ENCODE peak calls at places on chromosome 5, in five cellular contexts. J is esophagus squamous epithelium; Y is ovary; E is sigmoid colon; H is CD8-positive, alpha-beta memory T cell. D is an unnamed sample. For H3K4me1, the result is how much of the 10 kb centered on the place peaks cover.

GRCh38 chr5:23820764-23821471 is 313.5 kb downstream of the PRDM9 start:
- DNase-seq in J (no peak), Y (no peak), E (no peak), H (no peak), D (no peak)

GRCh38 chr5:59535561-59535960 is 358.0 kb downstream of the PDE4D start:
- DNase-seq in J (no peak), Y (no peak), E (no peak), H (no peak), D (no peak)

GRCh38 chr5:57298985-57299491 is 125.2 kb downstream of the GPBP1 start:
- DNase-seq in J (no peak), Y (no peak), E (no peak), H (peak), D (no peak)

GRCh38 chr5:6765612-6766525 is 52.6 kb downstream of the TENT4A start:
- DNase-seq in J (no peak), Y (peak), E (peak), H (no peak), D (peak)

GRCh38 chr5:8457187-8458037 is 588.5 kb downstream of the MTRR start:
- DNase-seq in J (peak), Y (peak), E (peak), H (peak), D (peak)

GRCh38 chr5:173833200-173833599 is 54.9 kb upstream of the CPEB4 start:
- DNase-seq in J (no peak), Y (no peak), E (no peak), H (no peak), D (no peak)

GRCh38 chr5:17024686-17025180 is 88.6 kb upstream of the MYO10 start:
- DNase-seq in J (no peak), Y (no peak), E (no peak), H (no peak), D (no peak)

GRCh38 chr5:171475551-171476035 is 56.1 kb downstream of the FGF18 start:
- DNase-seq in J (no peak), Y (no peak), E (no peak), H (no peak), D (no peak)

GRCh38 chr5:118888556-118888955 is 99.8 kb downstream of the DTWD2 start:
- DNase-seq in J (no peak), Y (no peak), E (no peak), H (no peak), D (no peak)

GRCh38 chr5:63228154-63228553 is 649.5 kb downstream of the LRRC70 start:
- DNase-seq in J (no peak), Y (no peak), E (no peak), H (no peak), D (no peak)

GRCh38 chr5:72288923-72289322 is 31.1 kb downstream of the MRPS27 start:
- DNase-seq in J (no peak), Y (no peak), E (no peak), H (no peak), D (no peak)

GRCh38 chr5:74851684-74852353 is 14.4 kb downstream of the FAM169A start:
- DNase-seq in J (no peak), Y (no peak), E (no peak), H (no peak), D (no peak)

GRCh38 chr5:94968507-94969095 is 316.3 kb downstream of the MCTP1 start:
- DNase-seq in J (no peak), Y (no peak), E (no peak), H (peak), D (no peak)

GRCh38 chr5:96940586-96940985 is 4.7 kb downstream of the LNPEP start:
- DNase-seq in J (no peak), Y (no peak), E (no peak), H (no peak), D (no peak)

GRCh38 chr5:146130440-146131045 is 25.2 kb upstream of the PLAC8L1 start:
- DNase-seq in J (no peak), Y (no peak), E (no peak), H (no peak), D (no peak)

GRCh38 chr5:125065736-125066135 is 319.3 kb upstream of the ZNF608 start:
- DNase-seq in J (no peak), Y (no peak), E (no peak), H (no peak), D (no peak)

GRCh38 chr5:100697970-100698369 is 162.8 kb downstream of the FAM174A start:
- DNase-seq in J (no peak), Y (no peak), E (no peak), H (no peak), D (no peak)

GRCh38 chr5:135106610-135107009 is 72.6 kb upstream of the PITX1 start:
- DNase-seq in J (no peak), Y (no peak), E (no peak), H (no peak), D (peak)

GRCh38 chr5:178289438-178289837 is 56.8 kb upstream of the PHYKPL start:
- DNase-seq in J (no peak), Y (no peak), E (peak), H (no peak), D (no peak)

GRCh38 chr5:149435015-149435376 is 55.9 kb upstream of the IL17B start:
- DNase-seq in J (no peak), Y (no peak), E (peak), H (no peak), D (no peak)

GRCh38 chr5:150059623-150060022 is 26.7 kb downstream of the CSF1R start:
- DNase-seq in J (no peak), Y (no peak), E (peak), H (no peak), D (no peak)

GRCh38 chr5:128477946-128478345 is 60.1 kb downstream of the FBN2 start:
- DNase-seq in J (no peak), Y (no peak), E (no peak), H (no peak), D (no peak)

GRCh38 chr5:89436464-89436863 is 553.5 kb upstream of the MEF2C start:
- DNase-seq in J (no peak), Y (no peak), E (no peak), H (no peak), D (no peak)

GRCh38 chr5:177462021-177462670 is 11.3 kb downstream of the DBN1 start:
- DNase-seq in J (no peak), Y (no peak), E (no peak), H (no peak), D (no peak)

GRCh38 chr5:140926211-140926902 is at the start of gene PCDHAC1:
- DNase-seq in J (no peak), Y (peak), E (peak), H (no peak), D (peak)

GRCh38 chr5:178209334-178210072 is 5.2 kb downstream of the HNRNPAB start:
- DNase-seq in J (no peak), Y (no peak), E (peak), H (no peak), D (no peak)

GRCh38 chr5:90802695-90803317 is 244.2 kb downstream of the ADGRV1 start:
- DNase-seq in J (no peak), Y (no peak), E (no peak), H (no peak), D (no peak)

GRCh38 chr5:144697847-144698262 is 527.2 kb downstream of the KCTD16 start:
- DNase-seq in J (no peak), Y (no peak), E (no peak), H (no peak), D (no peak)

GRCh38 chr5:65961644-65962043 is 35.3 kb downstream of the ERBIN start:
- DNase-seq in J (no peak), Y (no peak), E (no peak), H (no peak), D (no peak)

GRCh38 chr5:78533356-78533755 is 115.2 kb downstream of the LHFPL2 start:
- DNase-seq in J (no peak), Y (no peak), E (peak), H (no peak), D (no peak)

GRCh38 chr5:143315929-143316328 is 87.6 kb downstream of the NR3C1 start:
- DNase-seq in J (no peak), Y (no peak), E (no peak), H (no peak), D (no peak)

GRCh38 chr5:143318833-143319232 is 84.7 kb downstream of the NR3C1 start:
- DNase-seq in J (no peak), Y (no peak), E (no peak), H (no peak), D (no peak)

GRCh38 chr5:143318270-143318669 is 85.2 kb downstream of the NR3C1 start:
- DNase-seq in J (no peak), Y (no peak), E (no peak), H (no peak), D (no peak)

GRCh38 chr5:143316337-143316736 is 87.1 kb downstream of the NR3C1 start:
- DNase-seq in J (no peak), Y (no peak), E (no peak), H (no peak), D (no peak)

DNA sequence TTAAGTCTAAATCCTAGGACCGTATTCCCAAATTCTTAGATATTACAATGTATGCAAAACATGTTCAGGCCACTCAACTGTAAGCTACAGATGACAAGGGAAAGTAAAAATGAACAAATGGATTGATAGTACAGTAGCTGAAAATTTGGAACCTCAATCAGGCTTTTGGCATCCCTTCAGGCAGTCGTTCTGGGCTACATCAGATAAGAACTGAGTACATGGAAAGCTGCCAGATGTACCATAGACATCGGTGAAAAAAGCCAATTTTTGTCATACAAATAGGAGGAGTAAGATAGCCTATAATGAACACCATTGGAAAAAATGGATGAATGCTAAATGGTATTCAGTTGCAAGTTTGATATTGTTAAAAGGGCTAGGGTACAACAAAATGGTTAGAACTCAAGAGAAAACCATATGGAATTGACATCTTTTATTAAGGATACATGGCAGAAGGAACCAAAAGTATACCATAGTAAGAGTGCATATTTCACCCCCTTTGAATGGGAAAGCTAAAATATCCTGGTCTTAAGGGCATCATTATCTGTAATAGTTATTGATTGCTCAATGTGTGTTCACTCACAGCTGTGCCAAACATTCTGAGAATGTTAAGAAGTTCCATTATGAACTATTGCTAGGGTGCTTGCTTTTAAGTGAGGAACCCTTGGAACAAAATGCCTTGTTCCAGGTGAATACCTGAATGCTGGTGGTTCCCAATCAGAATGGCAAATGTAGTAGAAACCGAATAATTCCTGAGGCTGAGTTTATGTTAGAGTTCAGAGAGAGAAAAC is 86.4 kb downstream of the NR3C1 start:
- DNase-seq in J (no peak), Y (no peak), E (no peak), H (no peak), D (no peak)
- H3K27ac ChIP-seq in J (no peak), Y (no peak), E (no peak), H (no peak), D (no peak)

DNA sequence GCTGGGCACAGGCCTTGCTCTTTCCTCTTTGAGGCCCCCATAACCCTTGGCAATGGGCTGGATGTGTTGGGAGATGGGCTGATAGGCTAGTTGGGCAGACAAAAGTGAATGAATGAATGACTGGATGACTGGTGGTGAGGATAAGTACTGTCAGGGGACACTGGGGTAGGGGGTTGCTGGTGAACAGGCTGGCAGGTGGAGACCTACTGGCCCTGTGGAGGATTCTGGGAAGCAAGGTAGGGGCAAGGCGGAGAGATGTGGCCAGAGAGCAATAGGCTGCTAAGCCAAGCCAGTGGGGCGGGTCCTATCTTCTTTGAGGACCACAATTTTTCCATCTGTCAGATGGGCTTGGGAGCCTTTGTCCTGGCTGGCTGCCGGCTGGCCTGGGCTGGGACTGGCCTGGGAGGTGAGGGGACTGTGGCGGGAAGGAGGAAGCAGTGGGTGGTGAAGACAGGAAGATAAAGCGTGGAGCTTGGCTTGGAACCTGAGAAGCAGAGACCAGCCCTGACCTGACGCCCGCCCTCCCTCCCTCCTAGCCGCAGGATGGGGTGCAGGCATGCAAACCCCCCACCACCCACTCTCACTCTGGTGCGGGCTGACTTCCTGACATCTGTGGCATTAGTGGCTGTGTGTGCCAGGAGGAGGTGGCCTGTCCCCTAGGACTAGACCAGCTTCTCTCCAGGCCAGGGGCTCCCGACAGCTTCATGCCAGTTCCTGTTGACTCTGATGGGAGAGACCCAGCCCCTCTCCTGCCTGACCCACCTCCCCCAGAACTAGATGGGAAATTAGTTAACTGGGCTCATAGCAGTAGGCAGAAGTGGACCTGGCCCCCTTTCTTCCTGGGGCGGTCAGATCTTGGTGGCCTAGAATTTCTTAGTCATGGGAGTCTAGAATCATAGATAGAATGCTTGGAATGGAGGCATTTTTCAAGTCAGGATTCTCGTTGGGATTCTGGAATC is 9.5 kb downstream of the CXXC5 start:
- DNase-seq in J (no peak), Y (no peak), E (no peak), H (no peak), D (peak)
- H3K4me1 ChIP-seq in J (half or more), Y (under half), E (under half), H (under half), D (half or more)

GRCh38 chr5:14178671-14179211 is 35.6 kb downstream of the TRIO start:
- DNase-seq in J (no peak), Y (no peak), E (no peak), H (no peak), D (no peak)
- H3K27ac ChIP-seq in J (peak), Y (no peak), E (peak), H (no peak), D (no peak)

DNA sequence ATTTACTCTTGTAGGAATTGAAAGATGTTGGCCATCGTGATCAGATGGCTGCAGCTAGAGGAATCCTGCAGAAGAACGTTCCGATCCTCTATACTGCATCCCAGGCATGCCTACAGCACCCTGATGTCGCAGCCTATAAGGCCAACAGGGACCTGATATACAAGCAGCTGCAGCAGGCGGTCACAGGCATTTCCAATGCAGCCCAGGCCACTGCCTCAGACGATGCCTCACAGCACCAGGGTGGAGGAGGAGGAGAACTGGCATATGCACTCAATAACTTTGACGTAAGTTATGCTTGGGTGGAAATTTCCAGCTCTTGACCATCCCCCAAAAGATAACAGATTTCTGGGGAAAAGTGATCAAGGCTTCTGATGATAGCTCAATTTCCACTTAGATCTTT is 50.6 kb downstream of the LRRTM2 start:
- DNase-seq in J (no peak), Y (no peak), E (no peak), H (no peak), D (no peak)
- H3K4me1 ChIP-seq in J (under half), Y (under half), E (under half), H (under half), D (under half)

GRCh38 chr5:142445266-142445665 is 120.4 kb upstream of the SPRY4 start:
- DNase-seq in J (no peak), Y (no peak), E (no peak), H (no peak), D (no peak)
- H3K27ac ChIP-seq in J (no peak), Y (no peak), E (no peak), H (no peak), D (peak)

DNA sequence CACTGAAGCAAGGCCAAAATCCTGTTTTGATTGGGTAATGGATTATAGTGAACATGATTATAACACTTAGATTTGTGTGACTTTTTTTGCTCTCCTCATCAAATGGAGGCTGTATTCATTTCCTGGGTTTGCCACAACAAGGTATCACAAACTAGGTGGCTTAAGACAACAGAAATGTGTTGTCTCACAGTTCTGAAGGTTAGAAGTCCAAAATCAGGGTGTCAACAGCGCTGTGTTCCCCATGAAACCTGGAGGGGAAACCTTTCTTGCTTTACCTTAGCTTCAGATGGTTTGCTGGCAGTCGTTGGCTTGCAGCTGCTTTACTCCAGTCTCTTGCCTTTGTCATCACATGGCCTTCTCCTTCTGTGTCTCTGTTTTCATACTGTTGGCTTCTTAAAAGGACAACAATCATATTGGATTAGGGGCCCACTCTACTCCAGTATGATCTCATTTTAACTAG is 32.4 kb downstream of the CDC42SE2 start:
- DNase-seq in J (no peak), Y (no peak), E (no peak), H (peak), D (no peak)
- H3K4me1 ChIP-seq in J (under half), Y (under half), E (under half), H (half or more), D (under half)

DNA sequence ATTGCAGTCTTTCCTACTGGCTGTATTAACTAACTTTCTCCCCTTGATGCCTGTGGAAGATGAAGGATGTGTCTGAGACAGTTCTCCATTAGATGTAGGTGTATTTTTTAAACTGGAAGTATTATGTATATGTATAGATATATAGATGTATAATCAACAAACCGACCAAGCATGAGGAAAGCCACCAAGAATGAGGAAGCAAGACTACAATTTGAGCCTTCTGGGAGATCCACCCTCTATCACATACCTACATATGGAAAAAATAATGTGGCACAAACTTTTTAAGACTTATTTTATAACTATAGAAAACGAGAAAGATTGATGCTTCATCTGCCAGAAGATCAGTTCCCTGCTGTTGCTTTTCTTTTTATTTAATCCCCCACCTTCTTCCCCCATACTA is 490.4 kb downstream of the EBF1 start:
- DNase-seq in J (no peak), Y (no peak), E (no peak), H (no peak), D (no peak)
- H3K27ac ChIP-seq in J (no peak), Y (no peak), E (no peak), H (no peak), D (no peak)

GRCh38 chr5:181186022-181186421 is 19.0 kb downstream of the TRIM7 start:
- DNase-seq in J (no peak), Y (no peak), E (no peak), H (no peak), D (no peak)
- H3K4me1 ChIP-seq in J (under half), Y (under half), E (under half), H (under half), D (under half)

D was measured in upper lobe of right lung.